ENCODE peak calls at places on chromosomes 4 and X, in four cellular contexts. M is K562, L is WTC11, C is HepG2. V is an unnamed sample.

GRCh38 chrX:71168134-71168533 is 23.5 kb downstream of the NLGN3 start:
- DNase-seq in M (peak; percentile 49), L (no peak), C (peak; percentile 24), V (no peak)

GRCh38 chrX:102849396-102849795 is 87.7 kb upstream of the RAB40AL start:
- DNase-seq in M (no peak), L (no peak), C (no peak), V (no peak)

GRCh38 chr4:41822326-41822725 is 73.8 kb upstream of the PHOX2B start:
- DNase-seq in M (no peak), L (no peak), C (no peak), V (no peak)

GRCh38 chrX:154443479-154443910 is 446 bp upstream of the FAM50A start:
- DNase-seq in M (no peak), L (no peak), C (no peak), V (no peak)

GRCh38 chr4:114272226-114272625 is 292.8 kb upstream of the ARSJ start:
- DNase-seq in M (no peak), L (no peak), C (no peak), V (peak; percentile 4)

GRCh38 chr4:186414365-186414764 is 141.0 kb downstream of the MTNR1A start:
- DNase-seq in M (no peak), L (no peak), C (no peak), V (no peak)

GRCh38 chr4:141016117-141016798 is 117.0 kb downstream of the RNF150 start:
- DNase-seq in M (no peak), L (no peak), C (no peak), V (no peak)

GRCh38 chr4:52825311-52826090 is 36.6 kb upstream of the RASL11B start:
- DNase-seq in M (no peak), L (no peak), C (peak; percentile 54), V (no peak)

GRCh38 chr4:119832731-119833233 is 204.2 kb upstream of the PDE5A start:
- DNase-seq in M (no peak), L (no peak), C (no peak), V (no peak)

GRCh38 chrX:150696836-150697235 is 3.6 kb downstream of the MTMR1 start:
- DNase-seq in M (no peak), L (no peak), C (no peak), V (no peak)

GRCh38 chrX:154317391-154318000 is 21.9 kb downstream of the TKTL1 start:
- DNase-seq in M (peak; percentile 41), L (peak; percentile 34), C (no peak), V (peak; percentile 39)

GRCh38 chr4:477686-478085 is 21.3 kb downstream of the ZNF721 start:
- DNase-seq in M (no peak), L (no peak), C (no peak), V (no peak)

GRCh38 chrX:63525491-63525890 is 174.4 kb upstream of the SPIN4 start:
- DNase-seq in M (no peak), L (no peak), C (no peak), V (no peak)

GRCh38 chrX:3811331-3812311 is 98.2 kb upstream of the PRKX start:
- DNase-seq in M (peak; percentile 53), L (no peak), C (peak; percentile 16), V (peak; percentile 40)

GRCh38 chrX:23503835-23504539 is 163.3 kb upstream of the PRDX4 start:
- DNase-seq in M (no peak), L (no peak), C (peak; percentile 15), V (peak; percentile 76)

GRCh38 chrX:67408423-67409079 is 135.3 kb upstream of the AR start:
- DNase-seq in M (no peak), L (no peak), C (no peak), V (no peak)

GRCh38 chr4:162682651-162683050 is 484.0 kb downstream of the NAF1 start:
- DNase-seq in M (no peak), L (no peak), C (no peak), V (no peak)

GRCh38 chrX:13164611-13165010 is 120.2 kb upstream of the FAM9C start:
- DNase-seq in M (no peak), L (no peak), C (no peak), V (no peak)

GRCh38 chrX:48802089-48802812 is 384 bp downstream of the HDAC6 start:
- DNase-seq in M (peak; percentile 93), L (peak; percentile 81), C (peak; percentile 85), V (peak; percentile 86)

GRCh38 chr4:156523492-156523891 is 448.1 kb downstream of the PDGFC start:
- DNase-seq in M (no peak), L (no peak), C (no peak), V (no peak)

GRCh38 chrX:114675365-114675764 is 91.5 kb downstream of the HTR2C start:
- DNase-seq in M (no peak), L (no peak), C (no peak), V (no peak)

GRCh38 chrX:9942086-9942485 is 25.1 kb upstream of the CLDN34 start:
- DNase-seq in M (no peak), L (no peak), C (no peak), V (no peak)

GRCh38 chrX:65671966-65672365 is 4.5 kb downstream of the MSN start:
- DNase-seq in M (no peak), L (no peak), C (no peak), V (no peak)

GRCh38 chrX:45992402-45993123 is 552.7 kb downstream of the ZNF674 start:
- DNase-seq in M (no peak), L (no peak), C (no peak), V (no peak)
- TF ChIP-seq NR3C1 in M (no peak), L (no peak), C (no peak), V (no peak)

DNA sequence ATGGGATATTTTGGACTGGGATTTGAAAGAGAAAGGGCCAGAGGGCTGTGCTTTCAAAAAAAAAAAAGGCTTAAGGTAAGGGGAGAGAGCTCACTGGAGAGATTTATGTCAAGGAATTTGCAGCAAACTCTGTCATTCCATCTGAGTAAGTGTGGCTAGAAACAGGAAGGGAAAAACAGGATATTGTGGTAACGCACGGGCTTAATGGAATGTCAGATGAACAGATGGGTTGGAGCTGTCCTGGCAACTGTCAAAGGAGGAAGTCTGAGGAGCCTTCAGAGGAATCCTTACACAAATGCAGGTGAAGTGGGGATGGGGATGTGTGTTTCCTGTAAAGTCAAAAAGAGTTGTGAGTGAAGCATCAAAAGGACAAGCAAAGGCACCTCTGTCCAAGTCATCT is 15.1 kb upstream of the NKX3-2 start:
- DNase-seq in M (no peak), L (no peak), C (no peak), V (no peak)
- TF ChIP-seq NR3C1 in M (no peak), L (no peak), C (no peak), V (no peak)

GRCh38 chrX:18179446-18179845 is 41.2 kb downstream of the BEND2 start:
- DNase-seq in M (peak; percentile 72), L (no peak), C (no peak), V (no peak)

GRCh38 chrX:18172970-18173369 is 47.7 kb downstream of the BEND2 start:
- DNase-seq in M (peak; percentile 51), L (no peak), C (no peak), V (no peak)

GRCh38 chrX:18174209-18174608 is 46.5 kb downstream of the BEND2 start:
- DNase-seq in M (no peak), L (no peak), C (no peak), V (no peak)

GRCh38 chrX:18170910-18171309 is 49.8 kb downstream of the BEND2 start:
- DNase-seq in M (no peak), L (no peak), C (no peak), V (no peak)

GRCh38 chrX:18173494-18174180 is 47.0 kb downstream of the BEND2 start:
- DNase-seq in M (peak; percentile 84), L (no peak), C (no peak), V (no peak)
- TF ChIP-seq NR3C1 in M (no peak), L (no peak), C (no peak), V (no peak)

GRCh38 chr4:174398728-174399127 is 115.0 kb downstream of the CEP44 start:
- DNase-seq in M (peak; percentile 22), L (no peak), C (no peak), V (peak; percentile 51)

GRCh38 chr4:174389439-174389838 is 105.7 kb downstream of the CEP44 start:
- DNase-seq in M (no peak), L (no peak), C (no peak), V (no peak)

GRCh38 chr4:174396599-174396998 is 112.9 kb downstream of the CEP44 start:
- DNase-seq in M (no peak), L (no peak), C (no peak), V (no peak)

GRCh38 chr4:174394915-174395314 is 111.2 kb downstream of the CEP44 start:
- DNase-seq in M (no peak), L (no peak), C (no peak), V (peak; percentile 53)
- TF ChIP-seq NR3C1 in M (no peak), L (no peak), C (no peak), V (no peak)

DNA sequence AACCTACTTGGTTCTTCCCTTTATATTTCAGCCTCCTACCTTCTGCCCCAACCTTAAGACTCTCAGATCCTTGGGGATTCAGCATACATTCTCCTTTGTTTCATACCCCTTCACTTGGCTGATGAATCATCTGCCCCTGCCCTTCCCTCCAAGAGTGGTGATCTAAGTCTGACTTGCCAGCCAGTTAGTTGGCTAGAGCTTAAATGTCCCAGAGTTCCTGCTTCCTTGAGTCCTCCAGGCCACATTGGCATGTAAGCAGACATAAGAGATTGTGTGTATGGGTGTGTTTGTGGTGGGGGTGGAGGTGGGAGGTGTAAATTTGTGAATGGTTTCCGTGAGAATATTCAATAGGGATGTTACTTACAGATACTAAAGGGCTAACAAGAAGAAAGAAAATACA is 3.7 kb upstream of the TEX13D start:
- DNase-seq in M (no peak), L (no peak), C (no peak), V (peak; percentile 7)
- TF ChIP-seq NR3C1 in M (no peak), L (no peak), C (no peak), V (no peak)

GRCh38 chr4:56909083-56909981 is 1.6 kb downstream of the REST start:
- DNase-seq in M (peak; percentile 54), L (peak; percentile 53), C (peak; percentile 28), V (peak; percentile 25)
- TF ChIP-seq NR3C1 in M (no peak), L (no peak), C (no peak), V (no peak)

GRCh38 chr4:2565533-2565932 is 29.1 kb downstream of the FAM193A start:
- DNase-seq in M (no peak), L (no peak), C (no peak), V (no peak)

GRCh38 chr4:2558301-2558700 is 21.9 kb downstream of the FAM193A start:
- DNase-seq in M (no peak), L (no peak), C (no peak), V (no peak)

DNA sequence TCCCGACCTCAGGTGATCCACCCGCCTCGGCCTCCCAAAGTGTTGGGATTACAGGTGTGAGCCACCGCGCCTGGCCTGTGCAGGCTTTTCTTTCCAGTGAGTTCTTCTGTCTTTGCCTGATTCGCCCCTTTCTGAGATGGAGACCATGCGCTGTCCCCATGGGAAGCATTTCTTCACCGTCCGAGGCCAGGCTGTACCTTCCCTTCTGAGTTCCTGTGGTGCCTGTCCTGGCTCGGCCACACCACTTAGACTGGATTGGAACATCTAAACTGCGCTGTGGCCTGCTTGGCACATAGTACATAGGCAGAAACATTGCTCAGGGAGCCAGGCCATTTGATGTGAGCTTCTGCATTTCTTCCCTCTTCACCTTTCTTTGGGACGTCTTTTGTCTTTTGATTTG is 23.7 kb downstream of the FAM193A start:
- DNase-seq in M (no peak), L (no peak), C (no peak), V (no peak)
- TF ChIP-seq NR3C1 in M (no peak), L (no peak), C (no peak), V (no peak)

GRCh38 chrX:2632533-2633504 is 58.3 kb upstream of the CD99 start:
- DNase-seq in M (peak; percentile 3), L (no peak), C (no peak), V (no peak)
- TF ChIP-seq NR3C1 in M (no peak), L (no peak), C (no peak), V (no peak)

V was measured in A549.